ENCODE peak calls at places on chromosomes 3 and 15, in seven cellular contexts. R is AG08395; N is amygdala; U is stimulated activated CD8-positive, alpha-beta memory T cell treated with anti-CD3 and anti-CD28 coated beads, Interleukin-7, amount 100 ng/mL, for 1 hour; Q is HCEC 1CT; D is HFF-Myc; J is K562. E is an unnamed sample.

GRCh38 chr3:38266810-38267209 is 1.2 kb downstream of the SLC22A13 start:
- DNase-seq in R (no peak), N (no peak), U (no peak), Q (no peak), D (no peak), J (no peak), E (no peak)

GRCh38 chr15:62977952-62978811 is 64.4 kb upstream of the TPM1 start:
- DNase-seq in R (peak), N (no peak), U (no peak), Q (peak), D (no peak), J (no peak), E (peak)

GRCh38 chr3:16404349-16404895 is 109.1 kb downstream of the RFTN1 start:
- DNase-seq in R (no peak), N (no peak), U (no peak), Q (no peak), D (no peak), J (no peak), E (no peak)

GRCh38 chr3:104911376-104911775 is 455.3 kb upstream of the ALCAM start:
- DNase-seq in R (no peak), N (no peak), U (no peak), Q (no peak), D (no peak), J (no peak), E (no peak)

GRCh38 chr3:58691997-58692396 is 25.4 kb upstream of the FAM3D start:
- DNase-seq in R (no peak), N (no peak), U (no peak), Q (no peak), D (peak), J (no peak), E (no peak)

GRCh38 chr15:57570994-57571393 is 20.7 kb upstream of the MYZAP start:
- DNase-seq in R (no peak), N (no peak), U (no peak), Q (peak), D (no peak), J (no peak), E (no peak)

GRCh38 chr3:36166477-36166876 is 213.8 kb upstream of the STAC start:
- DNase-seq in R (peak), N (no peak), U (no peak), Q (no peak), D (peak), J (no peak), E (no peak)

GRCh38 chr3:136995652-136996051 is 37.9 kb downstream of the IL20RB start:
- DNase-seq in R (no peak), N (no peak), U (no peak), Q (no peak), D (no peak), J (no peak), E (no peak)

GRCh38 chr3:139772539-139773500 is 95.0 kb upstream of the NMNAT3 start:
- DNase-seq in R (peak), N (no peak), U (no peak), Q (peak), D (peak), J (no peak), E (peak)

GRCh38 chr15:73887481-73887880 is 14.1 kb downstream of the TBC1D21 start:
- DNase-seq in R (no peak), N (no peak), U (no peak), Q (no peak), D (no peak), J (no peak), E (no peak)

GRCh38 chr15:66733976-66734375 is 31.9 kb downstream of the SMAD6 start:
- DNase-seq in R (no peak), N (peak), U (no peak), Q (no peak), D (no peak), J (no peak), E (no peak)